ENCODE peak calls at places on chromosomes 6 and 20, in four cellular contexts. L is SK-MEL-5; J is effector CD8-positive, alpha-beta T cell; M is left ventricle myocardium inferior. G is an unnamed sample.

GRCh38 chr20:62723351-62723750 is 14.7 kb downstream of the NTSR1 start:
- DNase-seq in M (peak; percentile 14), L (no peak), J (no peak), G (peak; percentile 72)

GRCh38 chr6:149563203-149563927 is 2.8 kb upstream of the GINM1 start:
- DNase-seq in J (no peak), M (no peak), L (no peak), G (peak; percentile 41)

GRCh38 chr20:58366016-58366415 is 23.0 kb upstream of the VAPB start:
- DNase-seq in L (no peak), J (no peak), M (no peak), G (no peak)

GRCh38 chr6:74731921-74732320 is 473.9 kb downstream of the COL12A1 start:
- DNase-seq in M (no peak), J (no peak), L (no peak), G (no peak)

GRCh38 chr20:29296256-29297230 is 1960.9 kb upstream of the DEFB115 start:
- DNase-seq in L (no peak), M (no peak), J (no peak), G (no peak)

GRCh38 chr6:13873288-13874190 is 51.2 kb upstream of the RNF182 start:
- DNase-seq in M (peak; percentile 55), J (peak; percentile 66), L (peak; percentile 75), G (peak; percentile 80)

GRCh38 chr6:165698868-165699267 is 35.8 kb upstream of the PDE10A start:
- DNase-seq in J (no peak), L (no peak), M (no peak), G (no peak)

GRCh38 chr6:108635505-108636226 is 74.9 kb downstream of the FOXO3 start:
- DNase-seq in L (no peak), J (no peak), M (no peak), G (no peak)

GRCh38 chr6:105452924-105453756 is 50.3 kb upstream of the PREP start:
- DNase-seq in L (no peak), M (no peak), J (peak; percentile 13), G (no peak)

GRCh38 chr20:4681971-4682370 is 39.7 kb upstream of the PRND start:
- DNase-seq in J (no peak), M (no peak), L (no peak), G (no peak)

GRCh38 chr6:3162565-3163247 is 5.4 kb upstream of the TUBB2A start:
- DNase-seq in M (peak; percentile 70), L (peak; percentile 89), J (peak; percentile 54), G (peak; percentile 64)

GRCh38 chr20:54062812-54063280 is 7.5 kb downstream of the BCAS1 start:
- DNase-seq in M (no peak), J (no peak), L (peak; percentile 86), G (no peak)

GRCh38 chr6:108581237-108581931 is 20.7 kb downstream of the FOXO3 start:
- DNase-seq in J (no peak), M (no peak), L (no peak), G (no peak)

GRCh38 chr6:133187657-133188453 is 53.3 kb upstream of the EYA4 start:
- DNase-seq in M (no peak), L (no peak), J (no peak), G (no peak)

GRCh38 chr20:62822788-62823651 is 6.2 kb downstream of the COL9A3 start:
- DNase-seq in L (peak; percentile 73), J (no peak), M (no peak), G (no peak)

GRCh38 chr6:18072841-18073240 is 49.6 kb downstream of the NHLRC1 start:
- DNase-seq in M (no peak), L (no peak), J (no peak), G (no peak)

GRCh38 chr6:96897396-96898240 is at the start of gene NDUFAF4:
- DNase-seq in L (peak; percentile 93), M (peak; percentile 96), J (peak; percentile 94), G (peak; percentile 73)

GRCh38 chr20:4493386-4493785 is 228.3 kb upstream of the PRND start:
- DNase-seq in L (no peak), J (no peak), M (no peak), G (no peak)

GRCh38 chr20:47318596-47319516 is 37.6 kb downstream of the ZMYND8 start:
- DNase-seq in J (no peak), L (no peak), M (peak; percentile 78), G (no peak)

GRCh38 chr20:50915424-50915823 is 15.8 kb downstream of the ADNP start:
- DNase-seq in J (no peak), L (no peak), M (no peak), G (no peak)

GRCh38 chr6:158627168-158627939 is 17.2 kb downstream of the DYNLT1 start:
- DNase-seq in J (no peak), M (no peak), L (no peak), G (no peak)

GRCh38 chr6:170155464-170156196 is 135.2 kb downstream of the DLL1 start:
- DNase-seq in J (no peak), L (no peak), M (peak; percentile 9), G (no peak)

GRCh38 chr20:11051146-11051545 is 377.3 kb upstream of the JAG1 start:
- DNase-seq in L (no peak), J (no peak), M (no peak), G (no peak)